ENCODE peak calls at places on chromosomes 7 and 10, in six cellular contexts. One of them, this sample, is unnamed.

GRCh38 chr10:100569687-100570517 is 34.2 kb downstream of the HIF1AN start:
- DNase-seq in amygdala: no peak
- DNase-seq in activated CD8-positive, alpha-beta memory T cell treated with anti-CD3 and anti-CD28 coated beads for 4 hours: no peak
- DNase-seq in KG1: no peak
- DNase-seq in stomach: no peak
- DNase-seq in AG04450: no peak
- DNase-seq in this sample: no peak

GRCh38 chr7:26291699-26292538 is at the start of gene SNX10:
- DNase-seq in activated CD8-positive, alpha-beta memory T cell treated with anti-CD3 and anti-CD28 coated beads for 4 hours: peak
- DNase-seq in AG04450: no peak
- DNase-seq in stomach: peak
- DNase-seq in amygdala: peak
- DNase-seq in KG1: peak
- DNase-seq in this sample: peak

GRCh38 chr7:21690717-21691116 is 147.9 kb downstream of the DNAH11 start:
- DNase-seq in KG1: no peak
- DNase-seq in amygdala: no peak
- DNase-seq in stomach: no peak
- DNase-seq in activated CD8-positive, alpha-beta memory T cell treated with anti-CD3 and anti-CD28 coated beads for 4 hours: no peak
- DNase-seq in AG04450: no peak
- DNase-seq in this sample: no peak

GRCh38 chr10:32005050-32005449 is 51.2 kb downstream of the KIF5B start:
- DNase-seq in activated CD8-positive, alpha-beta memory T cell treated with anti-CD3 and anti-CD28 coated beads for 4 hours: no peak
- DNase-seq in stomach: peak
- DNase-seq in amygdala: peak
- DNase-seq in AG04450: peak
- DNase-seq in KG1: peak
- DNase-seq in this sample: no peak

GRCh38 chr10:61791216-61791615 is 110.3 kb upstream of the ARID5B start:
- DNase-seq in activated CD8-positive, alpha-beta memory T cell treated with anti-CD3 and anti-CD28 coated beads for 4 hours: no peak
- DNase-seq in stomach: no peak
- DNase-seq in AG04450: no peak
- DNase-seq in KG1: no peak
- DNase-seq in amygdala: no peak
- DNase-seq in this sample: no peak

GRCh38 chr7:144452064-144452463 is 48.6 kb upstream of the NOBOX start:
- DNase-seq in activated CD8-positive, alpha-beta memory T cell treated with anti-CD3 and anti-CD28 coated beads for 4 hours: no peak
- DNase-seq in amygdala: no peak
- DNase-seq in AG04450: no peak
- DNase-seq in stomach: no peak
- DNase-seq in KG1: no peak
- DNase-seq in this sample: no peak

GRCh38 chr7:77235280-77235679 is 35.7 kb upstream of the FGL2 start:
- DNase-seq in AG04450: no peak
- DNase-seq in activated CD8-positive, alpha-beta memory T cell treated with anti-CD3 and anti-CD28 coated beads for 4 hours: no peak
- DNase-seq in stomach: no peak
- DNase-seq in amygdala: no peak
- DNase-seq in KG1: no peak
- DNase-seq in this sample: no peak

GRCh38 chr7:1136841-1137516 is 23.0 kb downstream of the ZFAND2A start:
- DNase-seq in stomach: no peak
- DNase-seq in AG04450: no peak
- DNase-seq in amygdala: no peak
- DNase-seq in KG1: no peak
- DNase-seq in activated CD8-positive, alpha-beta memory T cell treated with anti-CD3 and anti-CD28 coated beads for 4 hours: no peak
- DNase-seq in this sample: no peak

GRCh38 chr10:79148452-79149344 is 79.9 kb downstream of the ZMIZ1 start:
- DNase-seq in stomach: peak
- DNase-seq in AG04450: no peak
- DNase-seq in activated CD8-positive, alpha-beta memory T cell treated with anti-CD3 and anti-CD28 coated beads for 4 hours: no peak
- DNase-seq in amygdala: peak
- DNase-seq in KG1: no peak
- DNase-seq in this sample: peak

GRCh38 chr10:108849688-108850087 is 1073.6 kb downstream of the XPNPEP1 start:
- DNase-seq in KG1: no peak
- DNase-seq in stomach: no peak
- DNase-seq in AG04450: no peak
- DNase-seq in amygdala: no peak
- DNase-seq in activated CD8-positive, alpha-beta memory T cell treated with anti-CD3 and anti-CD28 coated beads for 4 hours: no peak
- DNase-seq in this sample: no peak

GRCh38 chr10:13839430-13839986 is 252.7 kb downstream of the PRPF18 start:
- DNase-seq in stomach: no peak
- DNase-seq in AG04450: peak
- DNase-seq in amygdala: no peak
- DNase-seq in activated CD8-positive, alpha-beta memory T cell treated with anti-CD3 and anti-CD28 coated beads for 4 hours: no peak
- DNase-seq in KG1: no peak
- DNase-seq in this sample: no peak

GRCh38 chr7:141820067-141820466 is 21.2 kb downstream of the PRSS37 start:
- DNase-seq in AG04450: no peak
- DNase-seq in stomach: no peak
- DNase-seq in KG1: no peak
- DNase-seq in amygdala: no peak
- DNase-seq in activated CD8-positive, alpha-beta memory T cell treated with anti-CD3 and anti-CD28 coated beads for 4 hours: no peak
- DNase-seq in this sample: no peak

GRCh38 chr10:11035318-11035920 is 17.7 kb downstream of the CELF2 start:
- DNase-seq in stomach: no peak
- DNase-seq in amygdala: no peak
- DNase-seq in KG1: no peak
- DNase-seq in activated CD8-positive, alpha-beta memory T cell treated with anti-CD3 and anti-CD28 coated beads for 4 hours: no peak
- DNase-seq in AG04450: peak
- DNase-seq in this sample: no peak

GRCh38 chr7:82305347-82306005 is 138.1 kb downstream of the CACNA2D1 start:
- DNase-seq in AG04450: no peak
- DNase-seq in KG1: no peak
- DNase-seq in activated CD8-positive, alpha-beta memory T cell treated with anti-CD3 and anti-CD28 coated beads for 4 hours: no peak
- DNase-seq in stomach: no peak
- DNase-seq in amygdala: no peak
- DNase-seq in this sample: no peak

GRCh38 chr10:113631680-113632079 is 32.2 kb downstream of the NRAP start:
- DNase-seq in activated CD8-positive, alpha-beta memory T cell treated with anti-CD3 and anti-CD28 coated beads for 4 hours: no peak
- DNase-seq in stomach: no peak
- DNase-seq in AG04450: no peak
- DNase-seq in amygdala: no peak
- DNase-seq in KG1: no peak
- DNase-seq in this sample: no peak

GRCh38 chr10:128543186-128543585 is 417.0 kb upstream of the MKI67 start:
- DNase-seq in KG1: no peak
- DNase-seq in amygdala: no peak
- DNase-seq in stomach: no peak
- DNase-seq in AG04450: no peak
- DNase-seq in activated CD8-positive, alpha-beta memory T cell treated with anti-CD3 and anti-CD28 coated beads for 4 hours: no peak
- DNase-seq in this sample: no peak

GRCh38 chr10:30821994-30822692 is 192.6 kb upstream of the LYZL2 start:
- DNase-seq in amygdala: no peak
- DNase-seq in stomach: no peak
- DNase-seq in activated CD8-positive, alpha-beta memory T cell treated with anti-CD3 and anti-CD28 coated beads for 4 hours: no peak
- DNase-seq in KG1: no peak
- DNase-seq in AG04450: no peak
- DNase-seq in this sample: peak

GRCh38 chr7:7772385-7772784 is 54.0 kb upstream of the RPA3 start:
- DNase-seq in activated CD8-positive, alpha-beta memory T cell treated with anti-CD3 and anti-CD28 coated beads for 4 hours: no peak
- DNase-seq in AG04450: no peak
- DNase-seq in amygdala: no peak
- DNase-seq in stomach: no peak
- DNase-seq in KG1: no peak
- DNase-seq in this sample: no peak

GRCh38 chr10:6220418-6221191 is 17.9 kb downstream of the PFKFB3 start:
- DNase-seq in activated CD8-positive, alpha-beta memory T cell treated with anti-CD3 and anti-CD28 coated beads for 4 hours: no peak
- DNase-seq in AG04450: no peak
- DNase-seq in KG1: no peak
- DNase-seq in amygdala: no peak
- DNase-seq in stomach: no peak
- DNase-seq in this sample: no peak

GRCh38 chr7:40437498-40437897 is 302.7 kb downstream of the SUGCT start:
- DNase-seq in AG04450: peak
- DNase-seq in KG1: no peak
- DNase-seq in stomach: no peak
- DNase-seq in amygdala: no peak
- DNase-seq in activated CD8-positive, alpha-beta memory T cell treated with anti-CD3 and anti-CD28 coated beads for 4 hours: no peak
- DNase-seq in this sample: no peak

GRCh38 chr10:73647211-73647874 is 6.1 kb upstream of the MYOZ1 start:
- DNase-seq in KG1: no peak
- DNase-seq in amygdala: peak
- DNase-seq in activated CD8-positive, alpha-beta memory T cell treated with anti-CD3 and anti-CD28 coated beads for 4 hours: no peak
- DNase-seq in stomach: peak
- DNase-seq in AG04450: no peak
- DNase-seq in this sample: peak